ENCODE peak calls at places on chromosome 2, in six cellular contexts. One of them, this sample, is unnamed.

GRCh38 chr2:134674687-134675086 is 44.1 kb downstream of the TMEM163 start:
- DNase-seq in SK-N-SH: no peak
- DNase-seq in HepG2: no peak
- DNase-seq in K562: no peak
- DNase-seq in GM12878: no peak
- DNase-seq in H1: no peak
- DNase-seq in this sample: no peak

GRCh38 chr2:200741468-200742202 is 70.1 kb upstream of the BZW1 start:
- DNase-seq in SK-N-SH: no peak
- DNase-seq in HepG2: peak
- DNase-seq in K562: no peak
- DNase-seq in GM12878: no peak
- DNase-seq in H1: no peak
- DNase-seq in this sample: no peak

GRCh38 chr2:182321096-182321495 is 105.7 kb downstream of the PDE1A start:
- DNase-seq in SK-N-SH: no peak
- DNase-seq in HepG2: no peak
- DNase-seq in K562: no peak
- DNase-seq in GM12878: no peak
- DNase-seq in H1: no peak
- DNase-seq in this sample: no peak

GRCh38 chr2:150878347-150878746 is 383.3 kb downstream of the RBM43 start:
- DNase-seq in SK-N-SH: no peak
- DNase-seq in HepG2: peak
- DNase-seq in K562: no peak
- DNase-seq in GM12878: no peak
- DNase-seq in H1: no peak
- DNase-seq in this sample: no peak

GRCh38 chr2:43065871-43066270 is 160.5 kb downstream of the ZFP36L2 start:
- DNase-seq in SK-N-SH: no peak
- DNase-seq in HepG2: no peak
- DNase-seq in K562: no peak
- DNase-seq in GM12878: no peak
- DNase-seq in H1: no peak
- DNase-seq in this sample: no peak

GRCh38 chr2:143600136-143600535 is 470.9 kb downstream of the ARHGAP15 start:
- DNase-seq in SK-N-SH: no peak
- DNase-seq in HepG2: no peak
- DNase-seq in K562: no peak
- DNase-seq in GM12878: no peak
- DNase-seq in H1: no peak
- DNase-seq in this sample: no peak

GRCh38 chr2:232398293-232399034 is 8.2 kb upstream of the ALPG start:
- DNase-seq in SK-N-SH: no peak
- DNase-seq in HepG2: no peak
- DNase-seq in K562: no peak
- DNase-seq in GM12878: no peak
- DNase-seq in H1: no peak
- DNase-seq in this sample: no peak

GRCh38 chr2:217650716-217651360 is 352.0 kb downstream of the TNS1 start:
- DNase-seq in SK-N-SH: peak
- DNase-seq in HepG2: peak
- DNase-seq in K562: peak
- DNase-seq in GM12878: no peak
- DNase-seq in H1: peak
- DNase-seq in this sample: peak

GRCh38 chr2:136407113-136407951 is 289.4 kb upstream of the CXCR4 start:
- DNase-seq in SK-N-SH: no peak
- DNase-seq in HepG2: no peak
- DNase-seq in K562: no peak
- DNase-seq in GM12878: no peak
- DNase-seq in H1: no peak
- DNase-seq in this sample: no peak

GRCh38 chr2:100013892-100014677 is 128.3 kb downstream of the AFF3 start:
- DNase-seq in SK-N-SH: peak
- DNase-seq in HepG2: no peak
- DNase-seq in K562: no peak
- DNase-seq in GM12878: no peak
- DNase-seq in H1: peak
- DNase-seq in this sample: no peak

GRCh38 chr2:217798743-217799552 is 203.8 kb downstream of the TNS1 start:
- DNase-seq in SK-N-SH: no peak
- DNase-seq in HepG2: no peak
- DNase-seq in K562: no peak
- DNase-seq in GM12878: no peak
- DNase-seq in H1: no peak
- DNase-seq in this sample: peak

GRCh38 chr2:88857951-88858406 is 166.5 kb downstream of the RPIA start:
- DNase-seq in SK-N-SH: no peak
- DNase-seq in HepG2: no peak
- DNase-seq in K562: no peak
- DNase-seq in GM12878: no peak
- DNase-seq in H1: no peak
- DNase-seq in this sample: peak

GRCh38 chr2:127106457-127106997 is 427 bp downstream of the BIN1 start:
- DNase-seq in SK-N-SH: peak
- DNase-seq in HepG2: no peak
- DNase-seq in K562: no peak
- DNase-seq in GM12878: no peak
- DNase-seq in H1: no peak
- DNase-seq in this sample: no peak

GRCh38 chr2:239800785-239801184 is 224.4 kb downstream of the NDUFA10 start:
- DNase-seq in SK-N-SH: no peak
- DNase-seq in HepG2: no peak
- DNase-seq in K562: no peak
- DNase-seq in GM12878: no peak
- DNase-seq in H1: no peak
- DNase-seq in this sample: no peak

GRCh38 chr2:8599421-8600242 is 82.2 kb upstream of the ID2 start:
- DNase-seq in SK-N-SH: no peak
- DNase-seq in HepG2: peak
- DNase-seq in K562: no peak
- DNase-seq in GM12878: no peak
- DNase-seq in H1: no peak
- DNase-seq in this sample: no peak

GRCh38 chr2:23534756-23535155 is 149.8 kb downstream of the KLHL29 start:
- DNase-seq in SK-N-SH: no peak
- DNase-seq in HepG2: no peak
- DNase-seq in K562: no peak
- DNase-seq in GM12878: no peak
- DNase-seq in H1: no peak
- DNase-seq in this sample: no peak

GRCh38 chr2:133734699-133735098 is 166.4 kb upstream of the NCKAP5 start:
- DNase-seq in SK-N-SH: no peak
- DNase-seq in HepG2: no peak
- DNase-seq in K562: no peak
- DNase-seq in GM12878: no peak
- DNase-seq in H1: no peak
- DNase-seq in this sample: no peak

GRCh38 chr2:102065675-102066252 is 74.0 kb downstream of the IL1R2 start:
- DNase-seq in SK-N-SH: no peak
- DNase-seq in HepG2: peak
- DNase-seq in K562: peak
- DNase-seq in GM12878: no peak
- DNase-seq in H1: no peak
- DNase-seq in this sample: peak

GRCh38 chr2:71952572-71953188 is 195.0 kb downstream of the CYP26B1 start:
- DNase-seq in SK-N-SH: no peak
- DNase-seq in HepG2: no peak
- DNase-seq in K562: no peak
- DNase-seq in GM12878: no peak
- DNase-seq in H1: no peak
- DNase-seq in this sample: no peak

GRCh38 chr2:109117780-109118179 is 11.2 kb upstream of the SH3RF3 start:
- DNase-seq in SK-N-SH: no peak
- DNase-seq in HepG2: no peak
- DNase-seq in K562: no peak
- DNase-seq in GM12878: no peak
- DNase-seq in H1: no peak
- DNase-seq in this sample: no peak

GRCh38 chr2:109118321-109118720 is 10.7 kb upstream of the SH3RF3 start:
- DNase-seq in SK-N-SH: no peak
- DNase-seq in HepG2: no peak
- DNase-seq in K562: no peak
- DNase-seq in GM12878: no peak
- DNase-seq in H1: no peak
- DNase-seq in this sample: no peak

GRCh38 chr2:109124982-109125594 is 3.9 kb upstream of the SH3RF3 start:
- DNase-seq in SK-N-SH: peak
- DNase-seq in HepG2: no peak
- DNase-seq in K562: no peak
- DNase-seq in GM12878: no peak
- DNase-seq in H1: no peak
- DNase-seq in this sample: no peak

GRCh38 chr2:109123586-109124201 is 5.3 kb upstream of the SH3RF3 start:
- DNase-seq in SK-N-SH: no peak
- DNase-seq in HepG2: no peak
- DNase-seq in K562: no peak
- DNase-seq in GM12878: no peak
- DNase-seq in H1: no peak
- DNase-seq in this sample: no peak

GRCh38 chr2:109120166-109120565 is 8.8 kb upstream of the SH3RF3 start:
- DNase-seq in SK-N-SH: no peak
- DNase-seq in HepG2: no peak
- DNase-seq in K562: no peak
- DNase-seq in GM12878: no peak
- DNase-seq in H1: no peak
- DNase-seq in this sample: no peak
- TF ChIP-seq GABPA in SK-N-SH: no peak
- TF ChIP-seq GABPA in HepG2: no peak
- TF ChIP-seq GABPA in K562: no peak
- TF ChIP-seq GABPA in GM12878: no peak
- TF ChIP-seq GABPA in H1: no peak
- TF ChIP-seq GABPA in this sample: no peak

DNA sequence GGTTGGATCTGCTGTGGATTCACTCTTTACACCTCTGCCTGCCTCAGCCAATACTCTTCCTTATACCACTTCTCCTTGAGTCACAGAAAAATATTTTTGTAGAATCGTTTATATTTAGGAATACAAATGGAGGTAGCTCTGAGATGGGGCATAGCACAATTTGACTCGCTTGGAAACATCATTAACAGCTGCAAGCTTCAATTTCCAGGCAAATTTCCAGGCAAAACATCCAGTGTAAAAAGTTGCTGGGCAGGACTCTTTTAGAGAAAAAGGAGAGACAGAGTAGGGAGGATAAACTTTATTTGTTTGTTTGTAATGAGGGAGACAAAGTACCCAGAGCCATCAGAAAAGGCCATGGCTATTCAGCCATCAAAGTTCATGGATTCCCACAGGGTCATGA is 74.4 kb upstream of the SOX11 start:
- DNase-seq in SK-N-SH: no peak
- DNase-seq in HepG2: no peak
- DNase-seq in K562: no peak
- DNase-seq in GM12878: no peak
- DNase-seq in H1: no peak
- DNase-seq in this sample: no peak
- H3K27ac ChIP-seq in SK-N-SH: no peak
- H3K27ac ChIP-seq in HepG2: no peak
- H3K27ac ChIP-seq in K562: no peak
- H3K27ac ChIP-seq in GM12878: no peak
- H3K27ac ChIP-seq in H1: no peak
- H3K27ac ChIP-seq in this sample: no peak

GRCh38 chr2:120828832-120829632 is 93.4 kb downstream of the GLI2 start:
- DNase-seq in SK-N-SH: no peak
- DNase-seq in HepG2: no peak
- DNase-seq in K562: no peak
- DNase-seq in GM12878: no peak
- DNase-seq in H1: no peak
- DNase-seq in this sample: no peak

GRCh38 chr2:120826716-120827410 is 91.2 kb downstream of the GLI2 start:
- DNase-seq in SK-N-SH: no peak
- DNase-seq in HepG2: no peak
- DNase-seq in K562: no peak
- DNase-seq in GM12878: no peak
- DNase-seq in H1: no peak
- DNase-seq in this sample: no peak

GRCh38 chr2:120829633-120830025 is 94.0 kb downstream of the GLI2 start:
- DNase-seq in SK-N-SH: no peak
- DNase-seq in HepG2: no peak
- DNase-seq in K562: no peak
- DNase-seq in GM12878: no peak
- DNase-seq in H1: no peak
- DNase-seq in this sample: no peak

GRCh38 chr2:120826260-120826648 is 90.6 kb downstream of the GLI2 start:
- DNase-seq in SK-N-SH: peak
- DNase-seq in HepG2: no peak
- DNase-seq in K562: no peak
- DNase-seq in GM12878: no peak
- DNase-seq in H1: no peak
- DNase-seq in this sample: no peak

DNA sequence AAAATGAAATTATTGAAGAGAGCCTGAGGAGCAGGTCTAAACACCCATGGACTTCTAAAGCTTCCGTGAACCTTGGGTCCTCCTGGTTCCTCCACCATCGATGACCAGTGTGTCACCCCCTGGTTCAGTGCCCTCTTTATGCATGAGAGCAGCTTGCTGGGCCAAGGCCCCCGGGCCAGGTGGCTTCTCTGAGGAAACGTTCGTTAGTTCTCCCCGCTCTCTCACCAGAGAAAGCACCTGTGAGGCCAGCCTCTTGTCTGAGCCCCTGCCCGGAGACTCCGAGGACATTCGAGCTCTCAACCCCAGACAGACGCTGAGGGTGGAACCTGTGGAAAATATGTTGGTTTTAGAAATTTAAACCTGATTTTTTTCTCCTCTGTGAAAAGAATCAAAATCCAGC is 92.4 kb downstream of the GLI2 start:
- DNase-seq in SK-N-SH: no peak
- DNase-seq in HepG2: no peak
- DNase-seq in K562: no peak
- DNase-seq in GM12878: no peak
- DNase-seq in H1: no peak
- DNase-seq in this sample: no peak
- TF ChIP-seq GABPA in SK-N-SH: no peak
- TF ChIP-seq GABPA in HepG2: no peak
- TF ChIP-seq GABPA in K562: no peak
- TF ChIP-seq GABPA in GM12878: no peak
- TF ChIP-seq GABPA in H1: no peak
- TF ChIP-seq GABPA in this sample: no peak

DNA sequence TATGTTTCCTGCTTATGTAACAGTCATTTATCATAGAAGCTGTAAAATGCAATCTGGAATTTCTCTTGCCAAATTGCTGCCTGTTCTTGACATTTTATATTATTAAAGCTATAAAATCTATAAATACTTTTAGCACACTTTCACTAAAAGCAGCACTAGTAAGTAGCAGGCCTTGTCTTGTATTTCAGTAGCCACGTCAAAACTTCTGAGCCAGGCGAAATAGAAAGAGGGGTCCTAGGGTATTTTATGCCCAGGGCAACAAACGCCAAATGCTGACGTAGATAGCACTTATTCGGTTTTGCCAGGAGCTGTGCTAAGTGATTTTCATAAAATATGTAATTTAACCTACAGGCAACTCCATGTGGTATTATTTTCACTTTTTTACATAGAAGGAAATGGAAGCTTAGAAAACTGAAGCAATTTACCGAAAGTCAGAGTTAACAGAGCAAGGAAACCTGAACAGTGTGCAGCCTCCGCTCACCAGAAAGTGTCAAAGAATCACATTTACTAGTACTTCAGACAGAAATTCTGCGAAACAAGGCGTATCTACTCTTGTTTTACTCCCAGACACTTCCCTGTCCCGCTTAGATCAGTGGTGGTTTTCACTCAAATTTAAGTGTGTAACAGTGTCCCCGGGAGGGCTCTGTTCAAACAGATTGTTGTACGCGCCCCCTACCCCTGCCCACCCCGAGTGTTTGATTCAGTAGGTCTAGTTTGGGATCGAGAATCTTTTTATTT is 1.1 kb upstream of the CYP20A1 start:
- DNase-seq in SK-N-SH: peak
- DNase-seq in HepG2: no peak
- DNase-seq in K562: peak
- DNase-seq in GM12878: no peak
- DNase-seq in H1: no peak
- DNase-seq in this sample: no peak
- H3K27ac ChIP-seq in SK-N-SH: peak
- H3K27ac ChIP-seq in HepG2: peak
- H3K27ac ChIP-seq in K562: peak
- H3K27ac ChIP-seq in GM12878: no peak
- H3K27ac ChIP-seq in H1: no peak
- H3K27ac ChIP-seq in this sample: no peak